ENCODE peak calls at places on chromosomes 6 and 20, in four cellular contexts. One of them, this sample, is unnamed.
A peak's percentile ranks its signal among the peaks of the same experiment; 100 is the strongest.

GRCh38 chr6:137866200-137866913 is 702 bp upstream of the TNFAIP3 start:
- DNase-seq in hepatocyte: peak; percentile 61
- DNase-seq in A549: no peak
- DNase-seq in psoas muscle: peak; percentile 61
- DNase-seq in this sample: no peak

GRCh38 chr20:38129248-38129865 is 35.7 kb downstream of the TGM2 start:
- DNase-seq in hepatocyte: no peak
- DNase-seq in A549: no peak
- DNase-seq in psoas muscle: no peak
- DNase-seq in this sample: no peak

GRCh38 chr20:48025061-48025515 is 239.8 kb upstream of the SULF2 start:
- DNase-seq in hepatocyte: peak; percentile 45
- DNase-seq in A549: no peak
- DNase-seq in psoas muscle: peak; percentile 69
- DNase-seq in this sample: peak; percentile 70

GRCh38 chr6:81770395-81770794 is 17.9 kb upstream of the TENT5A start:
- DNase-seq in hepatocyte: no peak
- DNase-seq in A549: no peak
- DNase-seq in psoas muscle: no peak
- DNase-seq in this sample: no peak

GRCh38 chr6:111971866-111972532 is 81.9 kb upstream of the CCN6 start:
- DNase-seq in hepatocyte: no peak
- DNase-seq in A549: no peak
- DNase-seq in psoas muscle: no peak
- DNase-seq in this sample: no peak

GRCh38 chr6:121533321-121533841 is 97.9 kb downstream of the GJA1 start:
- DNase-seq in hepatocyte: no peak
- DNase-seq in A549: no peak
- DNase-seq in psoas muscle: no peak
- DNase-seq in this sample: no peak

GRCh38 chr6:17278289-17279061 is 2.7 kb upstream of the RBM24 start:
- DNase-seq in hepatocyte: no peak
- DNase-seq in A549: no peak
- DNase-seq in psoas muscle: no peak
- DNase-seq in this sample: no peak

GRCh38 chr6:42313941-42314570 is 96.4 kb upstream of the MRPS10 start:
- DNase-seq in hepatocyte: peak; percentile 21
- DNase-seq in A549: no peak
- DNase-seq in psoas muscle: no peak
- DNase-seq in this sample: no peak

GRCh38 chr6:27505209-27506027 is 32.5 kb upstream of the ZNF184 start:
- DNase-seq in hepatocyte: peak; percentile 66
- DNase-seq in A549: peak; percentile 74
- DNase-seq in psoas muscle: no peak
- DNase-seq in this sample: peak; percentile 73

GRCh38 chr6:67885081-67886033 is 749.7 kb upstream of the ADGRB3 start:
- DNase-seq in hepatocyte: no peak
- DNase-seq in A549: no peak
- DNase-seq in psoas muscle: no peak
- DNase-seq in this sample: no peak
- H3K9me3 ChIP-seq in hepatocyte: no peaks in the 10 kb centered on the region
- H3K9me3 ChIP-seq in A549: no peaks in the 10 kb centered on the region
- H3K9me3 ChIP-seq in psoas muscle: no peaks in the 10 kb centered on the region
- H3K9me3 ChIP-seq in this sample: no peaks in the 10 kb centered on the region

GRCh38 chr6:3385660-3386151 is 71.1 kb downstream of the SLC22A23 start:
- DNase-seq in hepatocyte: no peak
- DNase-seq in A549: no peak
- DNase-seq in psoas muscle: no peak
- DNase-seq in this sample: no peak

GRCh38 chr6:3381233-3382065 is 75.4 kb downstream of the SLC22A23 start:
- DNase-seq in hepatocyte: no peak
- DNase-seq in A549: no peak
- DNase-seq in psoas muscle: no peak
- DNase-seq in this sample: no peak

GRCh38 chr6:3384346-3385143 is 72.3 kb downstream of the SLC22A23 start:
- DNase-seq in hepatocyte: no peak
- DNase-seq in A549: no peak
- DNase-seq in psoas muscle: no peak
- DNase-seq in this sample: no peak

GRCh38 chr6:3382399-3383279 is 74.2 kb downstream of the SLC22A23 start:
- DNase-seq in hepatocyte: peak; percentile 44
- DNase-seq in A549: no peak
- DNase-seq in psoas muscle: no peak
- DNase-seq in this sample: no peak

DNA sequence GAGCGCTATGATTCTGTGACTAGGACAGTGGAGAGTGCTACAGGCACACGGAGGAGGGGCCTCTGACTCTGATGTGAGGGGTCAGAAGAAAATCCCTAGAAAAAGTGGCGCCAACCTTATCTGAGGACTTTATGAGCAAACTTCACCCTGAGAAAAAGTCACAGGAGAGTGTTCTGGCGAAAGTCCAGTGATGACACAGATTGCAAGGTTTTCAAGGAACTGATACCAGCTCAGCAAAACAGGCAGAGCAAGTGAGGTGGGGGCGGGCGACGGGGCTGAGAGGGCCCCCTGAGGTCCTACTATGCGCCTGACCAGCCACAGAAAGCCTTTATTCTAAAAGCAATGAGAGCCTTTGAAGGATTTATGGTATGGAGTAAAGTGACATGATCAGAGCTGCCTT is 73.3 kb downstream of the SLC22A23 start:
- DNase-seq in hepatocyte: peak; percentile 86
- DNase-seq in A549: no peak
- DNase-seq in psoas muscle: no peak
- DNase-seq in this sample: no peak
- H3K4me1 ChIP-seq in hepatocyte: peaks cover 55% of the 10 kb centered on the region
- H3K4me1 ChIP-seq in A549: peaks cover 51% of the 10 kb centered on the region
- H3K4me1 ChIP-seq in psoas muscle: peaks cover 17% of the 10 kb centered on the region
- H3K4me1 ChIP-seq in this sample: no peaks in the 10 kb centered on the region

DNA sequence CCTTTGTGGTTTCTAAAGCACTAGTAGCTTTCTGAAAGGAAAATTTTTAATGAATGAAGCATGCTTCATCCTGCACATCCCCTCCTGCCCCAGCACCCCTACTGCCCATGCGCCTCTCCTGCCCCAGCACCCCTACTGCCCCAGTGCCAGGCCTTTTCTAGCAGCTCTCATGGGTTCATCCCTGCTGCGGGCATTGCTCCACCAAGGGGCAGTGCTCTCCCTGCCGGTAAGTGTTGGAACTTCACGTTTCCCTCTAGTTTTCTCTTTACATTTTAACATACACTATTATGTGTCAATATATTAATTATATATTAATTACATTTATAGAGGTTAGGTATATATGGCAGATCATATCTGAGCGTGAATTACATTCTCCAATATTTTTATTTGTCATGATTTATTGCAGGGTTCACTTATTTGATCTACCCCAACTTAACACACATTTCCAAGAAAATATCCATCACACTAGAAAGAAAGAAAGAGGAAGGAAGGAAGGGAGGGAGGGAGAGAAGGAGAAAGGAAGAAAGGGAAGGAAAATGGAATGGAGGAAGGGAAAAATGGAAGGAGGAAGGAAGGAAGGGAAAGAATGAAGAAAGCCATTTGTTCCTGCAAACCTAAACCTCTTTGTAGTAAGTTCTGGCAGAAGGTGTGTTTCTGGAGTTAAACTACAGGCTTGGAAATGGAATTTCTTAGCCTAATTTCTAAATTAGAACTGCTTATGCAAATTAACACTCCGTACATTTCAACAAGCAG is 46.8 kb downstream of the CEP43 start:
- DNase-seq in hepatocyte: no peak
- DNase-seq in A549: peak; percentile 10
- DNase-seq in psoas muscle: no peak
- DNase-seq in this sample: no peak
- TF ChIP-seq CTCF in hepatocyte: no peak
- TF ChIP-seq CTCF in A549: peak; percentile 19
- TF ChIP-seq CTCF in psoas muscle: no peak
- TF ChIP-seq CTCF in this sample: peak; percentile 49

GRCh38 chr6:168711666-168712300 is 270.8 kb downstream of the SMOC2 start:
- DNase-seq in hepatocyte: no peak
- DNase-seq in A549: no peak
- DNase-seq in psoas muscle: no peak
- DNase-seq in this sample: no peak

GRCh38 chr6:168709440-168709839 is 268.5 kb downstream of the SMOC2 start:
- DNase-seq in hepatocyte: no peak
- DNase-seq in A549: no peak
- DNase-seq in psoas muscle: no peak
- DNase-seq in this sample: no peak

GRCh38 chr6:168713013-168713412 is 272.0 kb downstream of the SMOC2 start:
- DNase-seq in hepatocyte: no peak
- DNase-seq in A549: no peak
- DNase-seq in psoas muscle: no peak
- DNase-seq in this sample: no peak

GRCh38 chr6:168709991-168710390 is 269.0 kb downstream of the SMOC2 start:
- DNase-seq in hepatocyte: no peak
- DNase-seq in A549: no peak
- DNase-seq in psoas muscle: no peak
- DNase-seq in this sample: no peak

GRCh38 chr6:168711049-168711640 is 270.2 kb downstream of the SMOC2 start:
- DNase-seq in hepatocyte: peak; percentile 20
- DNase-seq in A549: no peak
- DNase-seq in psoas muscle: no peak
- DNase-seq in this sample: no peak
- H3K9me3 ChIP-seq in hepatocyte: no peaks in the 10 kb centered on the region
- H3K9me3 ChIP-seq in A549: no peaks in the 10 kb centered on the region
- H3K9me3 ChIP-seq in psoas muscle: no peaks in the 10 kb centered on the region
- H3K9me3 ChIP-seq in this sample: no peaks in the 10 kb centered on the region

GRCh38 chr20:51427625-51428291 is 114.8 kb downstream of the NFATC2 start:
- DNase-seq in hepatocyte: no peak
- DNase-seq in A549: no peak
- DNase-seq in psoas muscle: no peak
- DNase-seq in this sample: no peak

GRCh38 chr20:51423810-51424209 is 118.7 kb downstream of the NFATC2 start:
- DNase-seq in hepatocyte: no peak
- DNase-seq in A549: no peak
- DNase-seq in psoas muscle: no peak
- DNase-seq in this sample: no peak

GRCh38 chr20:51424270-51425041 is 118.1 kb downstream of the NFATC2 start:
- DNase-seq in hepatocyte: no peak
- DNase-seq in A549: no peak
- DNase-seq in psoas muscle: no peak
- DNase-seq in this sample: no peak

GRCh38 chr20:51426879-51427624 is 115.5 kb downstream of the NFATC2 start:
- DNase-seq in hepatocyte: no peak
- DNase-seq in A549: no peak
- DNase-seq in psoas muscle: no peak
- DNase-seq in this sample: no peak

GRCh38 chr20:51425347-51426106 is 117.0 kb downstream of the NFATC2 start:
- DNase-seq in hepatocyte: no peak
- DNase-seq in A549: no peak
- DNase-seq in psoas muscle: no peak
- DNase-seq in this sample: no peak
- H3K4me1 ChIP-seq in hepatocyte: peaks cover 14% of the 10 kb centered on the region
- H3K4me1 ChIP-seq in A549: no peaks in the 10 kb centered on the region
- H3K4me1 ChIP-seq in psoas muscle: peaks cover 4% of the 10 kb centered on the region
- H3K4me1 ChIP-seq in this sample: no peaks in the 10 kb centered on the region

GRCh38 chr6:78744144-78744543 is 123.2 kb upstream of the IRAK1BP1 start:
- DNase-seq in hepatocyte: no peak
- DNase-seq in A549: no peak
- DNase-seq in psoas muscle: no peak
- DNase-seq in this sample: no peak
- TF ChIP-seq CTCF in hepatocyte: no peak
- TF ChIP-seq CTCF in A549: no peak
- TF ChIP-seq CTCF in psoas muscle: no peak
- TF ChIP-seq CTCF in this sample: no peak

GRCh38 chr6:159303784-159304183 is 134.6 kb downstream of the FNDC1 start:
- DNase-seq in hepatocyte: no peak
- DNase-seq in A549: no peak
- DNase-seq in psoas muscle: no peak
- DNase-seq in this sample: no peak

GRCh38 chr6:159301277-159301676 is 132.1 kb downstream of the FNDC1 start:
- DNase-seq in hepatocyte: no peak
- DNase-seq in A549: no peak
- DNase-seq in psoas muscle: no peak
- DNase-seq in this sample: no peak

GRCh38 chr6:159299566-159299965 is 130.4 kb downstream of the FNDC1 start:
- DNase-seq in hepatocyte: no peak
- DNase-seq in A549: no peak
- DNase-seq in psoas muscle: no peak
- DNase-seq in this sample: no peak

GRCh38 chr6:159302196-159302595 is 133.0 kb downstream of the FNDC1 start:
- DNase-seq in hepatocyte: no peak
- DNase-seq in A549: no peak
- DNase-seq in psoas muscle: no peak
- DNase-seq in this sample: no peak

DNA sequence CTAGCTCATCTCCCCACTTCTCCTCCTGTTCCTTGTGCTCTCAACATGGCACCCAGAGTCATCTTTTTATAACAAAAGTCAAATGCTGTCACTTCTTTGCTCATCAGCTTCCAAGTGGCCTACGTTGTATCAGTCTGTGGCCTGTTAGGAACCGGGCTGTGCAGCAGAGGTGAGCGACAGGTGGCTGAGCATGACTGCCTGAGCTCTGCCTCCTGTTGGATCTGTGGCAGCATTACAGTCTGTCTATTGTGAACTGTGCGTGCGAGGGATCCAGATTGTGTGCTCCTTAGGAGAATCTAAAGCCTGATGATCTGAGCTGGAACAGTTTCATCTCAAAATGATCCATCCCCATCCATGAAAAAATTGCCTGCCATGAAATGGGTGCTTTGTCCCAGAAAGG is 129.6 kb downstream of the FNDC1 start:
- DNase-seq in hepatocyte: no peak
- DNase-seq in A549: no peak
- DNase-seq in psoas muscle: no peak
- DNase-seq in this sample: no peak
- H3K9me3 ChIP-seq in hepatocyte: no peaks in the 10 kb centered on the region
- H3K9me3 ChIP-seq in A549: no peaks in the 10 kb centered on the region
- H3K9me3 ChIP-seq in psoas muscle: no peaks in the 10 kb centered on the region
- H3K9me3 ChIP-seq in this sample: no peaks in the 10 kb centered on the region

GRCh38 chr6:106272289-106272688 is 53.3 kb downstream of the ATG5 start:
- DNase-seq in hepatocyte: no peak
- DNase-seq in A549: no peak
- DNase-seq in psoas muscle: no peak
- DNase-seq in this sample: no peak
- H3K4me1 ChIP-seq in hepatocyte: no peaks in the 10 kb centered on the region
- H3K4me1 ChIP-seq in A549: peaks cover 4% of the 10 kb centered on the region
- H3K4me1 ChIP-seq in psoas muscle: no peaks in the 10 kb centered on the region
- H3K4me1 ChIP-seq in this sample: peaks cover 24% of the 10 kb centered on the region